ENCODE peak calls at places on chromosomes 1 and 21, in five cellular contexts. F is PC-9, Q is adrenal gland, H is neural crest cell, J is Calu3. U is an unnamed sample.

GRCh38 chr1:905071-905749 is 18.5 kb upstream of the SAMD11 start:
- DNase-seq in F (no peak), H (no peak), Q (peak), J (no peak), U (no peak)

GRCh38 chr1:35866998-35867397 is 16.0 kb upstream of the AGO1 start:
- DNase-seq in J (no peak), Q (no peak), F (no peak), H (no peak), U (no peak)

GRCh38 chr1:10628685-10629084 is 153.9 kb downstream of the PEX14 start:
- DNase-seq in H (no peak), F (no peak), J (no peak), Q (peak), U (no peak)

GRCh38 chr1:40736085-40736531 is 44.6 kb downstream of the NFYC start:
- DNase-seq in F (no peak), Q (no peak), H (no peak), J (no peak), U (peak)

GRCh38 chr1:13759072-13759471 is 59.1 kb downstream of the PRDM2 start:
- DNase-seq in H (no peak), F (peak), J (peak), Q (no peak), U (no peak)

GRCh38 chr1:53891678-53892077 is 2.1 kb upstream of the YIPF1 start:
- DNase-seq in Q (no peak), H (no peak), J (no peak), F (no peak), U (no peak)

GRCh38 chr1:213984387-213985180 is 3.2 kb upstream of the PROX1 start:
- DNase-seq in Q (no peak), F (no peak), H (no peak), J (no peak), U (no peak)

GRCh38 chr1:172917972-172918371 is 132.8 kb downstream of the TNFSF18 start:
- DNase-seq in Q (no peak), J (peak), H (no peak), F (peak), U (peak)

GRCh38 chr1:57252597-57253306 is 171.1 kb downstream of the DAB1 start:
- DNase-seq in Q (no peak), H (no peak), J (no peak), F (no peak), U (no peak)

GRCh38 chr1:77857557-77857956 is 30.9 kb upstream of the NEXN start:
- DNase-seq in H (no peak), J (no peak), F (no peak), Q (no peak), U (no peak)

GRCh38 chr1:24999906-25000305 is 69.8 kb upstream of the RUNX3 start:
- DNase-seq in J (no peak), H (no peak), F (no peak), Q (no peak), U (no peak)

GRCh38 chr1:204241050-204241449 is 27.3 kb upstream of the GOLT1A start:
- DNase-seq in Q (no peak), F (no peak), H (no peak), J (no peak), U (no peak)

GRCh38 chr1:33712176-33712575 is 151.7 kb upstream of the HMGB4 start:
- DNase-seq in H (no peak), Q (no peak), F (no peak), J (no peak), U (no peak)

GRCh38 chr1:203655656-203656055 is 29.0 kb downstream of the ATP2B4 start:
- DNase-seq in H (no peak), Q (no peak), F (no peak), J (no peak), U (no peak)

GRCh38 chr21:22395965-22396364 is 1397.8 kb downstream of the NCAM2 start:
- DNase-seq in H (no peak), J (no peak), Q (no peak), F (no peak), U (no peak)

GRCh38 chr1:42736152-42736551 is 3.9 kb downstream of the CLDN19 start:
- DNase-seq in J (peak), F (no peak), H (no peak), Q (no peak), U (no peak)

GRCh38 chr1:55286851-55287602 is 71.9 kb upstream of the USP24 start:
- DNase-seq in Q (no peak), H (no peak), F (no peak), J (no peak), U (no peak)

GRCh38 chr1:55287732-55288131 is 72.6 kb upstream of the USP24 start:
- DNase-seq in F (no peak), Q (no peak), J (no peak), H (no peak), U (no peak)

GRCh38 chr1:55285849-55286248 is 70.7 kb upstream of the USP24 start:
- DNase-seq in H (no peak), J (no peak), Q (no peak), F (no peak), U (no peak)

GRCh38 chr1:55282058-55282457 is 66.9 kb upstream of the USP24 start:
- DNase-seq in Q (no peak), J (no peak), H (no peak), F (no peak), U (no peak)

DNA sequence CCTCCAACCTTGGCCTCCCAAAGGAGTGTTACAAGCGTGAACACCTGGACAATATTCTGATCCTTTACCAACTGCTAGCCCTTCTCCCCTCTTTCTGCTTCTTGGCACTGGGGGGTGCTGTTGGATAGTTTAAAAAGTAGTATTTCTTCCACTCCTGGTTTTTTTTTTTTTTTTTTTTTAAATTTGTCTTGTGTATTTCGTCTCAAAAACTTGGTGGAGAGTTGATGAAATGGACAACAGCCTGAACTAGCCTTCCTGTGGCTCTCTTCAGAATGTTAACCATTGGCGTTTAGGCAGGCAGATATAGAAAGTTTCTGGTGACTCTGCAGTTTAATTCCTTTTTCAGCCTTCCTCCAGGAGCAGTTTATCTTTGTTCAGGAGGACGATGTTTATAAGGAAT is 69.7 kb upstream of the USP24 start:
- DNase-seq in J (peak), H (no peak), F (no peak), Q (peak), U (peak)
- TF ChIP-seq CTCF in J (peak), H (peak), F (peak), Q (peak), U (peak)

GRCh38 chr1:47262787-47263413 is 30.9 kb upstream of the TAL1 start:
- DNase-seq in Q (peak), H (peak), F (peak), J (peak), U (peak)
- TF ChIP-seq CTCF in Q (peak), H (peak), F (peak), J (peak), U (peak)

GRCh38 chr1:21778405-21778727 is 4.6 kb downstream of the USP48 start:
- DNase-seq in F (no peak), J (no peak), H (no peak), Q (no peak), U (no peak)

GRCh38 chr1:21783679-21784603 is 992 bp upstream of the USP48 start:
- DNase-seq in J (peak), Q (peak), F (peak), H (no peak), U (peak)

GRCh38 chr1:21782868-21783678 is at the start of gene USP48:
- DNase-seq in Q (peak), J (peak), H (peak), F (peak), U (peak)

GRCh38 chr1:21779613-21780521 is 3.1 kb downstream of the USP48 start:
- DNase-seq in Q (peak), F (no peak), J (no peak), H (no peak), U (no peak)

GRCh38 chr1:21781971-21782867 is 730 bp downstream of the USP48 start:
- DNase-seq in J (peak), H (peak), Q (peak), F (peak), U (peak)
- TF ChIP-seq CTCF in J (no peak), H (no peak), Q (peak), F (no peak), U (peak)

GRCh38 chr21:15592271-15592860 is 137.4 kb upstream of the USP25 start:
- DNase-seq in J (peak), H (peak), Q (no peak), F (peak), U (peak)
- TF ChIP-seq CTCF in J (no peak), H (peak), Q (peak), F (peak), U (peak)

DNA sequence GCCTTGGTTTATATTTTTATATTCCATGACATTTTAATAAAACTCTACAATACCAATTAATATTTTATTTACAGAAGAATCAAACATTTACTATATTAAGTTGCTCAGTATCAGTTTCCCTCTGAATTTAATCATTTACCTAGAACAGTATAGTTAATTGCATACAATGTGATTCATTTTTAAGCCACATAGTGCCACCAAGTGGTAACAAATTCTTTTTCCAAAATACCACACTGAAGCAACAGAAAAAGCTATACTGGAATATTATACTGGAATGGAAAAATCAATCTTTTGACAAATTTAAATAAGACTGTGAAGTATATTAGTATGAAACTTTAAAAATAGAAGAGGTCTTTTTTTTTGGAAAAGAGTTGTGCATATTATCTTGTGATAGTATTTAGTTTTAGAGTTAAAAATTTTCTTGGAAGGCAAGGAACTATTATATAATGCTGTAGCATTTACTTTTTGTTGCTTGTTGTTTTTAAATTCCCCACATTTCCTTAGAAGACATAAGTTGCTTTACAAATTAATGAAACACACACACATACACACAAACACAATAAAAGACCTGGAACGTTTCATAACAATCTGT is 57.3 kb downstream of the ZNF644 start:
- DNase-seq in Q (no peak), J (no peak), F (no peak), H (no peak), U (peak)
- TF ChIP-seq CTCF in Q (peak), J (peak), F (peak), H (peak), U (peak)

GRCh38 chr1:180502361-180503273 is at the start of gene ACBD6:
- DNase-seq in Q (peak), F (peak), J (peak), H (peak), U (peak)

GRCh38 chr1:180500689-180501088 is 1.7 kb downstream of the ACBD6 start:
- DNase-seq in J (no peak), H (no peak), Q (no peak), F (no peak), U (no peak)

GRCh38 chr1:180503274-180503862 is 991 bp upstream of the ACBD6 start:
- DNase-seq in F (no peak), J (peak), Q (no peak), H (no peak), U (no peak)

GRCh38 chr1:180504186-180504585 is 1.8 kb upstream of the ACBD6 start:
- DNase-seq in Q (no peak), H (no peak), F (no peak), J (no peak), U (no peak)

DNA sequence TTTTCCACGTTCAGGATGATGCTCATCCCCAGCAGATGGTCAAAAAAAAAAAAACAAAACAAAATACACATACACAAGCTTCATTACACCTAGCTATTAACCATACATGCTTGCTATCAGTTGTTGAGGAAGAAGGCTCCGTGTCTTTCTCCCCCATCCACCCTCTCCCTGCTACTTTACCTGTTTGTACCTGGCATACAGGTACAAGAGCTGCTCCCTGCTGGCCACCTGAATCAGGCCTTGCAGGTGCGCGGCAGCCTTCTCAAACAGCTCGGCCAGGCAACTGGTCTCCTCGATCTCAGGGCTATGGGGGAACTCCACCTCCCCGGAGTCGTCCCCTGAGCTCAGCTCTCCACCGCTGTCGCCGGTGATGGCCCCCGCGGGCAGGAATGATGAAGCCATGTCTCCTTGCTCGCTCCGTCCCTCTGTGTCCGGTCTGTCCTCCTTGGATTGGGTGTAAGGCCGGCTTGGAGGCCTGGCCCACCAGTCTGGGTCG is 464 bp downstream of the ACBD6 start:
- DNase-seq in J (no peak), Q (no peak), H (no peak), F (peak), U (peak)
- TF ChIP-seq CTCF in J (no peak), Q (no peak), H (no peak), F (peak), U (no peak)

GRCh38 chr21:36733857-36734256 is 34.9 kb downstream of the SIM2 start:
- DNase-seq in F (no peak), Q (no peak), H (no peak), J (no peak), U (no peak)

GRCh38 chr21:36732761-36733160 is 33.8 kb downstream of the SIM2 start:
- DNase-seq in Q (no peak), J (no peak), F (no peak), H (no peak), U (no peak)

GRCh38 chr21:36734367-36735200 is 35.7 kb downstream of the SIM2 start:
- DNase-seq in J (no peak), Q (no peak), F (no peak), H (no peak), U (no peak)

GRCh38 chr21:36730291-36731281 is 31.7 kb downstream of the SIM2 start:
- DNase-seq in Q (no peak), F (no peak), H (no peak), J (no peak), U (no peak)

GRCh38 chr21:36732217-36732616 is 33.3 kb downstream of the SIM2 start:
- DNase-seq in Q (no peak), H (no peak), J (no peak), F (no peak), U (no peak)
- TF ChIP-seq CTCF in Q (no peak), H (no peak), J (no peak), F (no peak), U (no peak)